ENCODE peak calls at places on chromosomes 11 and 22, in four cellular contexts. V is prostate gland, T is RWPE1, D is colonic mucosa. J is an unnamed sample.

GRCh38 chr22:21098099-21098671 is 52.4 kb downstream of the LRRC74B start:
- DNase-seq in T (no peak), D (no peak), V (no peak), J (no peak)

GRCh38 chr11:10109836-10110235 is 184.2 kb downstream of the SBF2 start:
- DNase-seq in T (no peak), V (no peak), D (no peak), J (no peak)

GRCh38 chr11:69940246-69940610 is 121.0 kb upstream of the FGF3 start:
- DNase-seq in T (no peak), D (no peak), V (no peak), J (no peak)

GRCh38 chr11:124075492-124075840 is 34.3 kb upstream of the OR10G7 start:
- DNase-seq in T (no peak), D (no peak), V (no peak), J (no peak)

GRCh38 chr11:57597971-57598830 is 716 bp downstream of the SERPING1 start:
- DNase-seq in D (peak), T (no peak), V (peak), J (no peak)

GRCh38 chr22:25235547-25236290 is 16.3 kb downstream of the CRYBB2 start:
- DNase-seq in D (peak), V (peak), T (peak), J (peak)

GRCh38 chr11:122032317-122032716 is 83.7 kb downstream of the BLID start:
- DNase-seq in T (no peak), D (no peak), V (no peak), J (no peak)

GRCh38 chr11:10201343-10201742 is 92.7 kb downstream of the SBF2 start:
- DNase-seq in D (no peak), T (no peak), V (no peak), J (no peak)

GRCh38 chr11:40290031-40290650 is 1169.3 kb downstream of the LRRC4C start:
- DNase-seq in T (no peak), V (no peak), D (no peak), J (no peak)

GRCh38 chr11:72813740-72814138 is 472 bp upstream of the ATG16L2 start:
- DNase-seq in D (peak), V (peak), T (peak), J (no peak)

GRCh38 chr11:60970890-60971289 is 590 bp upstream of the CD6 start:
- DNase-seq in V (no peak), T (no peak), D (no peak), J (no peak)

GRCh38 chr11:86397351-86397750 is 22.7 kb downstream of the CCDC81 start:
- DNase-seq in V (no peak), T (no peak), D (no peak), J (no peak)

GRCh38 chr22:45225732-45226560 is 14.7 kb downstream of the KIAA0930 start:
- DNase-seq in D (no peak), T (no peak), V (peak), J (no peak)

GRCh38 chr11:44905131-44905866 is 45.4 kb downstream of the TP53I11 start:
- DNase-seq in V (no peak), T (no peak), D (no peak), J (no peak)

GRCh38 chr11:70454197-70454767 is 56.0 kb downstream of the CTTN start:
- DNase-seq in D (no peak), V (no peak), T (no peak), J (no peak)

GRCh38 chr11:88345408-88345807 is 7.9 kb upstream of the CTSC start:
- DNase-seq in T (no peak), D (no peak), V (no peak), J (no peak)

GRCh38 chr11:109859325-109859724 is 233.9 kb upstream of the ZC3H12C start:
- DNase-seq in V (no peak), D (no peak), T (no peak), J (no peak)

GRCh38 chr22:41598891-41599635 is 9.4 kb upstream of the PMM1 start:
- DNase-seq in D (no peak), V (no peak), T (no peak), J (no peak)

GRCh38 chr11:34105957-34106504 is 602 bp downstream of the NAT10 start:
- DNase-seq in T (peak), D (no peak), V (no peak), J (no peak)

GRCh38 chr22:37832022-37832857 is 9.1 kb downstream of the GALR3 start:
- DNase-seq in V (no peak), T (no peak), D (no peak), J (no peak)

GRCh38 chr11:65546217-65546958 is 11.8 kb downstream of the LTBP3 start:
- DNase-seq in V (peak), D (peak), T (peak), J (no peak)
- H3K27ac ChIP-seq in V (peak), D (peak), T (peak), J (no peak)

DNA sequence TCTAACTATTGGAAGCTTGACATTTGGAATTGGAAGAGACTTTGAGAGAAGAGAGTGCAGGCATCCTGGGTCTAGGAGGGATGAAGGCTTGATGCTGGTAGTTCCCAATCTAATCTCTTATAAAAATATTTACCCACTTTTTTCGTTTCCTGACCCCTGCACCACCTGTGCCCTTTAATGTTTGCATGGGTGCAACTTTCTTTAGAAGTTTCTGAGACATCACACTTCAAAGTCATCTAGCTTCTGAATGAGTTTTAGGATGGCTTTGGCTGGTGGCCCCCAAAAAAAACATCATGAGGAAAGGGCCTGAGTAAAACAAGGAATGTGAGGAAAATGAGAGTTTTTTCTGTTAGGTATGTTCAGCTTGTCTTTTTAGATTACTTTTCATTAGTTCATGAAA is 1.1 kb downstream of the POLD3 start:
- DNase-seq in T (no peak), V (no peak), D (no peak), J (no peak)
- H3K27ac ChIP-seq in T (no peak), V (no peak), D (no peak), J (no peak)

GRCh38 chr22:35111244-35111643 is 45.3 kb downstream of the ISX start:
- DNase-seq in D (no peak), T (no peak), V (no peak), J (no peak)
- H3K27ac ChIP-seq in D (no peak), T (no peak), V (no peak), J (no peak)

GRCh38 chr11:13668102-13668956 is at the start of gene FAR1:
- DNase-seq in D (peak), V (peak), T (peak), J (peak)

GRCh38 chr11:13667795-13668101 is 720 bp upstream of the FAR1 start:
- DNase-seq in T (no peak), V (no peak), D (no peak), J (no peak)

GRCh38 chr11:13668957-13669521 is 571 bp downstream of the FAR1 start:
- DNase-seq in V (peak), T (peak), D (peak), J (no peak)

GRCh38 chr11:13667245-13667644 is 1.2 kb upstream of the FAR1 start:
- DNase-seq in T (no peak), V (no peak), D (no peak), J (no peak)

GRCh38 chr11:13669544-13670488 is 1.3 kb downstream of the FAR1 start:
- DNase-seq in D (no peak), T (no peak), V (no peak), J (no peak)
- H3K27ac ChIP-seq in D (peak), T (peak), V (peak), J (peak)